ENCODE peak calls at places on chromosomes 3 and 15, in four cellular contexts. One of them, this sample, is unnamed.

GRCh38 chr3:123348471-123349200 is 100.3 kb downstream of the ADCY5 start:
- DNase-seq in NCI-H446: no peak
- DNase-seq in EL: no peak
- DNase-seq in HFFc6: no peak
- DNase-seq in this sample: no peak

GRCh38 chr15:90099868-90100854 is 2.1 kb downstream of the IDH2 start:
- DNase-seq in HFFc6: peak; percentile 13
- DNase-seq in NCI-H446: no peak
- DNase-seq in EL: peak; percentile 65
- DNase-seq in this sample: peak; percentile 71

GRCh38 chr3:66317750-66318366 is 97.1 kb downstream of the SLC25A26 start:
- DNase-seq in EL: no peak
- DNase-seq in NCI-H446: no peak
- DNase-seq in HFFc6: no peak
- DNase-seq in this sample: no peak

GRCh38 chr3:57397175-57398026 is 104.9 kb upstream of the ASB14 start:
- DNase-seq in NCI-H446: no peak
- DNase-seq in EL: peak; percentile 57
- DNase-seq in HFFc6: peak; percentile 33
- DNase-seq in this sample: peak; percentile 43

GRCh38 chr3:27423463-27423862 is 54.3 kb upstream of the NEK10 start:
- DNase-seq in HFFc6: peak; percentile 67
- DNase-seq in EL: peak; percentile 74
- DNase-seq in NCI-H446: no peak
- DNase-seq in this sample: peak; percentile 62

GRCh38 chr15:88900309-88900981 is 5.1 kb upstream of the HAPLN3 start:
- DNase-seq in NCI-H446: no peak
- DNase-seq in EL: peak; percentile 61
- DNase-seq in HFFc6: peak; percentile 59
- DNase-seq in this sample: peak; percentile 54

GRCh38 chr3:170508876-170509275 is 77.0 kb downstream of the SLC7A14 start:
- DNase-seq in HFFc6: no peak
- DNase-seq in EL: no peak
- DNase-seq in NCI-H446: no peak
- DNase-seq in this sample: no peak

GRCh38 chr3:46276497-46277099 is 34.3 kb downstream of the CCR3 start:
- DNase-seq in EL: peak; percentile 32
- DNase-seq in NCI-H446: no peak
- DNase-seq in HFFc6: peak; percentile 30
- DNase-seq in this sample: no peak